ENCODE peak calls at places on chromosome 10, in five cellular contexts. One of them, this sample, is unnamed.

GRCh38 chr10:75062191-75062849 is 49.1 kb upstream of the SAMD8 start:
- DNase-seq in PC-3: no peak
- DNase-seq in HFFc6: no peak
- DNase-seq in psoas muscle: peak
- DNase-seq in adrenal gland: no peak
- DNase-seq in this sample: no peak

GRCh38 chr10:86079088-86079487 is 287.5 kb downstream of the GRID1 start:
- DNase-seq in PC-3: peak
- DNase-seq in HFFc6: no peak
- DNase-seq in psoas muscle: no peak
- DNase-seq in adrenal gland: peak
- DNase-seq in this sample: no peak

GRCh38 chr10:64501807-64502206 is 980.6 kb downstream of the REEP3 start:
- DNase-seq in PC-3: no peak
- DNase-seq in HFFc6: no peak
- DNase-seq in psoas muscle: no peak
- DNase-seq in adrenal gland: no peak
- DNase-seq in this sample: no peak

GRCh38 chr10:85510682-85511081 is 855.9 kb downstream of the GRID1 start:
- DNase-seq in PC-3: no peak
- DNase-seq in HFFc6: no peak
- DNase-seq in psoas muscle: no peak
- DNase-seq in adrenal gland: no peak
- DNase-seq in this sample: no peak

GRCh38 chr10:23047201-23048050 is 48.0 kb upstream of the MSRB2 start:
- DNase-seq in PC-3: peak
- DNase-seq in HFFc6: no peak
- DNase-seq in psoas muscle: no peak
- DNase-seq in adrenal gland: no peak
- DNase-seq in this sample: no peak

GRCh38 chr10:33267708-33268107 is 66.8 kb downstream of the NRP1 start:
- DNase-seq in PC-3: no peak
- DNase-seq in HFFc6: no peak
- DNase-seq in psoas muscle: no peak
- DNase-seq in adrenal gland: no peak
- DNase-seq in this sample: no peak

GRCh38 chr10:48416584-48417232 is 110.2 kb downstream of the MAPK8 start:
- DNase-seq in PC-3: no peak
- DNase-seq in HFFc6: no peak
- DNase-seq in psoas muscle: no peak
- DNase-seq in adrenal gland: no peak
- DNase-seq in this sample: no peak

GRCh38 chr10:132882481-132882951 is 59.9 kb downstream of the CFAP46 start:
- DNase-seq in PC-3: no peak
- DNase-seq in HFFc6: no peak
- DNase-seq in psoas muscle: peak
- DNase-seq in adrenal gland: no peak
- DNase-seq in this sample: no peak

GRCh38 chr10:121155742-121156141 is 304.6 kb downstream of the WDR11 start:
- DNase-seq in PC-3: no peak
- DNase-seq in HFFc6: no peak
- DNase-seq in psoas muscle: no peak
- DNase-seq in adrenal gland: no peak
- DNase-seq in this sample: no peak

GRCh38 chr10:99233680-99234018 is 2.0 kb downstream of the HPSE2 start:
- DNase-seq in PC-3: no peak
- DNase-seq in HFFc6: no peak
- DNase-seq in psoas muscle: no peak
- DNase-seq in adrenal gland: no peak
- DNase-seq in this sample: no peak

GRCh38 chr10:130135676-130136213 is 446 bp upstream of the GLRX3 start:
- DNase-seq in PC-3: no peak
- DNase-seq in HFFc6: no peak
- DNase-seq in psoas muscle: no peak
- DNase-seq in adrenal gland: peak
- DNase-seq in this sample: no peak

GRCh38 chr10:111023060-111023459 is 53.8 kb upstream of the ADRA2A start:
- DNase-seq in PC-3: no peak
- DNase-seq in HFFc6: no peak
- DNase-seq in psoas muscle: no peak
- DNase-seq in adrenal gland: no peak
- DNase-seq in this sample: no peak

GRCh38 chr10:132117146-132117545 is 51.4 kb downstream of the JAKMIP3 start:
- DNase-seq in PC-3: no peak
- DNase-seq in HFFc6: no peak
- DNase-seq in psoas muscle: peak
- DNase-seq in adrenal gland: no peak
- DNase-seq in this sample: no peak

GRCh38 chr10:80465839-80466590 is 11.9 kb downstream of the TSPAN14 start:
- DNase-seq in PC-3: no peak
- DNase-seq in HFFc6: no peak
- DNase-seq in psoas muscle: no peak
- DNase-seq in adrenal gland: no peak
- DNase-seq in this sample: no peak

GRCh38 chr10:24822557-24822956 is 98.9 kb upstream of the ARHGAP21 start:
- DNase-seq in PC-3: no peak
- DNase-seq in HFFc6: no peak
- DNase-seq in psoas muscle: no peak
- DNase-seq in adrenal gland: no peak
- DNase-seq in this sample: no peak

GRCh38 chr10:130775311-130775710 is 536.2 kb downstream of the TCERG1L start:
- DNase-seq in PC-3: no peak
- DNase-seq in HFFc6: no peak
- DNase-seq in psoas muscle: no peak
- DNase-seq in adrenal gland: no peak
- DNase-seq in this sample: no peak

GRCh38 chr10:49446031-49446430 is 50.1 kb upstream of the DRGX start:
- DNase-seq in PC-3: peak
- DNase-seq in HFFc6: peak
- DNase-seq in psoas muscle: no peak
- DNase-seq in adrenal gland: no peak
- DNase-seq in this sample: no peak

GRCh38 chr10:107492389-107492788 is 327.9 kb upstream of the SORCS1 start:
- DNase-seq in PC-3: no peak
- DNase-seq in HFFc6: no peak
- DNase-seq in psoas muscle: no peak
- DNase-seq in adrenal gland: no peak
- DNase-seq in this sample: no peak

GRCh38 chr10:7152341-7152740 is 258.5 kb downstream of the SFMBT2 start:
- DNase-seq in PC-3: no peak
- DNase-seq in HFFc6: no peak
- DNase-seq in psoas muscle: no peak
- DNase-seq in adrenal gland: no peak
- DNase-seq in this sample: no peak

GRCh38 chr10:123704812-123705211 is 38.7 kb downstream of the GPR26 start:
- DNase-seq in PC-3: no peak
- DNase-seq in HFFc6: no peak
- DNase-seq in psoas muscle: no peak
- DNase-seq in adrenal gland: no peak
- DNase-seq in this sample: no peak

GRCh38 chr10:113142601-113143000 is 192.6 kb downstream of the TCF7L2 start:
- DNase-seq in PC-3: peak
- DNase-seq in HFFc6: no peak
- DNase-seq in psoas muscle: no peak
- DNase-seq in adrenal gland: no peak
- DNase-seq in this sample: no peak

GRCh38 chr10:29648983-29649268 is 14.2 kb upstream of the SVIL start:
- DNase-seq in PC-3: peak
- DNase-seq in HFFc6: peak
- DNase-seq in psoas muscle: no peak
- DNase-seq in adrenal gland: peak
- DNase-seq in this sample: no peak

GRCh38 chr10:61063035-61063434 is 119.0 kb upstream of the RHOBTB1 start:
- DNase-seq in PC-3: peak
- DNase-seq in HFFc6: no peak
- DNase-seq in psoas muscle: no peak
- DNase-seq in adrenal gland: peak
- DNase-seq in this sample: no peak

GRCh38 chr10:34730726-34731125 is 84.4 kb downstream of the PARD3 start:
- DNase-seq in PC-3: no peak
- DNase-seq in HFFc6: no peak
- DNase-seq in psoas muscle: no peak
- DNase-seq in adrenal gland: no peak
- DNase-seq in this sample: no peak

GRCh38 chr10:34731213-34731612 is 83.9 kb downstream of the PARD3 start:
- DNase-seq in PC-3: peak
- DNase-seq in HFFc6: no peak
- DNase-seq in psoas muscle: no peak
- DNase-seq in adrenal gland: no peak
- DNase-seq in this sample: no peak

GRCh38 chr10:34734918-34735317 is 80.2 kb downstream of the PARD3 start:
- DNase-seq in PC-3: no peak
- DNase-seq in HFFc6: no peak
- DNase-seq in psoas muscle: no peak
- DNase-seq in adrenal gland: no peak
- DNase-seq in this sample: no peak

GRCh38 chr10:34731885-34732701 is 83.0 kb downstream of the PARD3 start:
- DNase-seq in PC-3: peak
- DNase-seq in HFFc6: peak
- DNase-seq in psoas muscle: no peak
- DNase-seq in adrenal gland: peak
- DNase-seq in this sample: no peak

DNA sequence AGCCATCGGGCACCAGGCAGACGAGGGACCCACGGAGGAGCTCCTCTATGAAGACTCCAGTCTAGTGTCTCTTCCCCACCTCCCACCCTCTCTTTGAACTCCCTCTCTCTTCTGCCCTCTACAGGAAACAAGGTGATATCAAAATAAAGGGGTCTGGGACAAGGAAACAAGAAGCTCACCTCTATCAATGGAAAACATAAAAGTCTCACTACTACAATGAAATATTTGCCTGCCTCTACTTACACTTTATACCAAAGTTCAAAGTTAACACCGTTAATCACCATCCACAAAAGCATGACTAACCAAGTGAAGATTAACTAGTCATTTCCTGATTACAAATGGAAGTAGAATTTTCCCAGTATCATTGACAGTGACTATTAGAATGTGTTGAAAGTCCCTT is 82.2 kb downstream of the PARD3 start:
- DNase-seq in PC-3: peak
- DNase-seq in HFFc6: no peak
- DNase-seq in psoas muscle: no peak
- DNase-seq in adrenal gland: no peak
- DNase-seq in this sample: no peak
- TF ChIP-seq CTCF in PC-3: peak
- TF ChIP-seq CTCF in HFFc6: peak
- TF ChIP-seq CTCF in psoas muscle: no peak
- TF ChIP-seq CTCF in adrenal gland: no peak
- TF ChIP-seq CTCF in this sample: peak

GRCh38 chr10:91487914-91488577 is 77.9 kb downstream of the HECTD2 start:
- DNase-seq in PC-3: no peak
- DNase-seq in HFFc6: no peak
- DNase-seq in psoas muscle: no peak
- DNase-seq in adrenal gland: no peak
- DNase-seq in this sample: no peak
- TF ChIP-seq CTCF in PC-3: no peak
- TF ChIP-seq CTCF in HFFc6: no peak
- TF ChIP-seq CTCF in psoas muscle: no peak
- TF ChIP-seq CTCF in adrenal gland: no peak
- TF ChIP-seq CTCF in this sample: no peak

DNA sequence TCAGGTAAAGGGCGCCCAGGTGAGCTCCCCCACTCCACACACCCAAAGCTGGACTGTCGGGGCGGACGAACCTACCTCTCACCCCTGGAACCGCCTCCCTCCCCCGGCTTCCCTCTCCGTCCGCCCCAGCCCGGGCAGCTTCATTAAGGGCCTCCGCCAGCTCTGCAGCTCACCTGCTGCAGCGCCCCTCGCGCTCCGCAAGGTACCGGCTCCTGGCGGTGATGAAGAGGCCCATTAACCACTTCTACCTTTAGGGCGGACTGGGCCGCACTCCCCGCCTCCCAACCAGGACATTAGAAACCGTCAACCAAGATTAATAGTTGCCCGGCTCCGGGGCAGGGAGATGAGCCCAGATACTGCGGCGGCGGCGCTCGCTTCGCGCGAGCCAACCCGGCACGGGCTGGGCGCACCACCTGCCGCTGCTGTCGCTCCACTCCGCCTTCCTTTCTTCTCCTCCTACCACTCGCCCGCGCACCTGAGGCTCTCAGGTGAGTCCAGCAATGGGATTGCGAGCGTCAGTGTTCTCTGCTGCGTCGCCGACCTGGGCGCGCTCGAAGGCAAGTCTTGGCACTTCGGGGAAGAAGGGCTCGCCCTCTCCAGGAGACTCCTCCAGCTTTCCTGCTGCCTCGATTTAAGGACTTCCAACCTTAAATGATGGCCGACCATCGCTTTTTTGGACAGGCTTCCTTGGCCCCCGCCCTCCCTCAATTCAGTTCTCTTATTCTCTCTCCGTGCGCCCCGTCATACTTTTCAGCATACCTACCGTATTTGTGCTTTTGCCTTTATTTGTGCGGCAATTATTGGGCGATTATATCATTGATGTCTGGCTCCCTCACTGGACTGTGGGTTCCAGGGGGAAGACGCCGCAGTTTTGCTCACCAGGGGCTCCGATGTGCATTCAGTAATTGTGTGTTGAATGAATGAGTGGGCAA is 13.6 kb upstream of the KAZALD1 start:
- DNase-seq in PC-3: no peak
- DNase-seq in HFFc6: no peak
- DNase-seq in psoas muscle: no peak
- DNase-seq in adrenal gland: no peak
- DNase-seq in this sample: no peak
- TF ChIP-seq CTCF in PC-3: no peak
- TF ChIP-seq CTCF in HFFc6: no peak
- TF ChIP-seq CTCF in psoas muscle: no peak
- TF ChIP-seq CTCF in adrenal gland: no peak
- TF ChIP-seq CTCF in this sample: no peak

DNA sequence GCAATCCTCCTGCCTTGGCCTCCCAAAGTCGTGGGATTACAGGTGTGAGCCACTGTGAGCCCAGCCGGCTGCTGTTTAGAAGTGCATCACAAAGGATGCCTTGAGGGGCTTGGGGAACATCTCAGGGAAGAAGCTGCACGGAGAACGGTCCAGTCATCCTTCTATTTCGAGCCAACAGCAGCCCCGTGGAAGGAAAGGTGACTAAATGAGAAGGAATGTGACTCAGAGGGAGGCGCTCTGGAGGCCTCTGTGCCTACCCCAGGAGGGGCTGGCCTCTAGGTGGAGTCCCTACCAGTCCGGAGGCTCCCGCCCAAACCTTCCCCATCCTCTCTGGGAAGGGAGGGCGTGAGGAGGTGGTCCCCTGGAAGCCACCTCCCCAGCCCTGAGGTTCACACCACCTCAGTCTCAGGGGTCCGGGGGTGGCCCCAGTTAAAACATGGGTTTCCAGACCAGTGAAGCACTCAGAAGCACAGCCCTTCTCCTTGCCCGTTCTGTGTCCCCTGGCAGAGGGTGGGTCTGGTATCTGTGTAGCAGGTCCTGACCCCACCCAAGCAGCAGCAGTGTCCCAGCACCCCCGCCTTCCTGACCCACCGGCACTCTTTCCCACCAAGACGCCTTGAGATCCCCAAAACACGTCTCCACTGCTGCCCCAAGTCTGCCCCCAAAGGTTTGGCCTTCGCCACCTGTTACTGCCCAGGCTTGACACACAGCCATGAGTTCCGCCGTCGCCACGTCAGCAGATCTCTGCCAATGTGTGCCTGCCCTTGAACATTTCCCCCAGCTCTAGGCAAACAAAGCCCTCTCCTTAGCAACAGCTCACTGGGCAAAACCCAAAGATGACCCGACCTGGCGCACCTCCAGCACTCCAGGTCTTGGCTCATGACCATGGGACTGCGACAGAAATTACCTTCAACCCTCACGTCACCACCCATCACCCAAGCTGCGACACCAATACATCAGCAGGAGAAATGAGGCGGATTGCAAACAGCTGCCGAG is 75.9 kb downstream of the CTBP2 start:
- DNase-seq in PC-3: peak
- DNase-seq in HFFc6: peak
- DNase-seq in psoas muscle: peak
- DNase-seq in adrenal gland: peak
- DNase-seq in this sample: no peak
- TF ChIP-seq CTCF in PC-3: peak
- TF ChIP-seq CTCF in HFFc6: peak
- TF ChIP-seq CTCF in psoas muscle: peak
- TF ChIP-seq CTCF in adrenal gland: no peak
- TF ChIP-seq CTCF in this sample: no peak

This sample was measured in D721Med.